ENCODE peak calls at places on chromosome 5, in four cellular contexts. A, U, W and K are unnamed samples.

GRCh38 chr5:155029240-155029639 is 15.7 kb downstream of the KIF4B start:
- DNase-seq in A (no peak), U (no peak), W (no peak), K (no peak)

GRCh38 chr5:135398160-135398854 is 724 bp downstream of the MACROH2A1 start:
- DNase-seq in A (peak), U (no peak), W (peak), K (no peak)

GRCh38 chr5:133544346-133544745 is 68.0 kb downstream of the FSTL4 start:
- DNase-seq in A (no peak), U (no peak), W (no peak), K (no peak)

GRCh38 chr5:135546912-135547311 is 11.1 kb upstream of the NEUROG1 start:
- DNase-seq in A (no peak), U (no peak), W (no peak), K (no peak)

GRCh38 chr5:160213537-160213936 is 15.8 kb upstream of the FABP6 start:
- DNase-seq in A (peak), U (no peak), W (no peak), K (peak)

GRCh38 chr5:159206818-159207217 is 2.5 kb downstream of the RNF145 start:
- DNase-seq in A (no peak), U (no peak), W (no peak), K (no peak)

GRCh38 chr5:37002176-37002751 is 125.7 kb downstream of the NIPBL start:
- DNase-seq in A (no peak), U (no peak), W (no peak), K (no peak)

GRCh38 chr5:58871648-58872242 is 288.9 kb downstream of the RAB3C start:
- DNase-seq in A (peak), U (no peak), W (peak), K (peak)

GRCh38 chr5:134458676-134459403 is 47.2 kb upstream of the CDKN2AIPNL start:
- DNase-seq in A (peak), U (no peak), W (no peak), K (no peak)

GRCh38 chr5:17004441-17005086 is 68.5 kb upstream of the MYO10 start:
- DNase-seq in A (no peak), U (no peak), W (no peak), K (no peak)

GRCh38 chr5:34538026-34538672 is 118.0 kb upstream of the RAI14 start:
- DNase-seq in A (peak), U (no peak), W (no peak), K (peak)

GRCh38 chr5:141603912-141604311 is 14.9 kb downstream of the DIAPH1 start:
- DNase-seq in A (no peak), U (no peak), W (no peak), K (no peak)

GRCh38 chr5:20959347-20959746 is 971.3 kb upstream of the CDH18 start:
- DNase-seq in A (no peak), U (no peak), W (no peak), K (no peak)

GRCh38 chr5:67724412-67725135 is 491.0 kb upstream of the PIK3R1 start:
- DNase-seq in A (no peak), U (no peak), W (no peak), K (no peak)

GRCh38 chr5:112863549-112863948 is 2.5 kb downstream of the SRP19 start:
- DNase-seq in A (no peak), U (no peak), W (no peak), K (no peak)

GRCh38 chr5:5512496-5512895 is 90.0 kb downstream of the ICE1 start:
- DNase-seq in A (no peak), U (no peak), W (peak), K (no peak)

GRCh38 chr5:105956456-105957177 is 1714.1 kb downstream of the EFNA5 start:
- DNase-seq in A (no peak), U (no peak), W (no peak), K (peak)

GRCh38 chr5:65776707-65777141 is 54.7 kb downstream of the NLN start:
- DNase-seq in A (no peak), U (no peak), W (no peak), K (peak)

GRCh38 chr5:160315968-160316367 is 3.6 kb upstream of the CCNJL start:
- DNase-seq in A (no peak), U (no peak), W (no peak), K (peak)

GRCh38 chr5:106454651-106455415 is 1215.9 kb downstream of the EFNA5 start:
- DNase-seq in A (no peak), U (no peak), W (peak), K (peak)

GRCh38 chr5:150299571-150300327 is 3.0 kb downstream of the ARSI start:
- DNase-seq in A (no peak), U (no peak), W (no peak), K (no peak)

GRCh38 chr5:105501315-105501714 is 1938.7 kb upstream of the NUDT12 start:
- DNase-seq in A (no peak), U (no peak), W (no peak), K (no peak)

GRCh38 chr5:169561883-169562282 is 21.7 kb upstream of the SPDL1 start:
- DNase-seq in A (no peak), U (no peak), W (no peak), K (no peak)

GRCh38 chr5:61293051-61293450 is 39.0 kb upstream of the ZSWIM6 start:
- DNase-seq in A (no peak), U (no peak), W (no peak), K (no peak)

GRCh38 chr5:178581621-178582020 is 8.6 kb downstream of the COL23A1 start:
- DNase-seq in A (no peak), U (no peak), W (no peak), K (no peak)

GRCh38 chr5:6361101-6361500 is 17.2 kb downstream of the MED10 start:
- DNase-seq in A (no peak), U (no peak), W (no peak), K (no peak)

GRCh38 chr5:84885479-84886258 is 501.0 kb upstream of the EDIL3 start:
- DNase-seq in A (no peak), U (no peak), W (no peak), K (peak)

GRCh38 chr5:177369050-177369912 is 11.6 kb downstream of the RGS14 start:
- DNase-seq in A (peak), U (no peak), W (peak), K (no peak)

GRCh38 chr5:36150676-36151433 is 832 bp downstream of the LMBRD2 start:
- DNase-seq in A (peak), U (no peak), W (peak), K (peak)

GRCh38 chr5:76372320-76373054 is 30.6 kb upstream of the IQGAP2 start:
- DNase-seq in A (peak), U (no peak), W (peak), K (peak)

GRCh38 chr5:158198636-158199035 is 339.7 kb upstream of the CLINT1 start:
- DNase-seq in A (no peak), U (peak), W (no peak), K (no peak)

GRCh38 chr5:133214153-133214820 is 162.5 kb downstream of the HSPA4 start:
- DNase-seq in A (no peak), U (no peak), W (no peak), K (no peak)

GRCh38 chr5:43038523-43038989 is 1.6 kb downstream of the ANXA2R start:
- DNase-seq in A (no peak), U (no peak), W (no peak), K (peak)

GRCh38 chr5:114310666-114311065 is 51.2 kb upstream of the KCNN2 start:
- DNase-seq in A (no peak), U (no peak), W (no peak), K (no peak)

GRCh38 chr5:114308017-114308416 is 53.9 kb upstream of the KCNN2 start:
- DNase-seq in A (no peak), U (no peak), W (no peak), K (no peak)

GRCh38 chr5:114308508-114308907 is 53.4 kb upstream of the KCNN2 start:
- DNase-seq in A (no peak), U (no peak), W (no peak), K (no peak)

DNA sequence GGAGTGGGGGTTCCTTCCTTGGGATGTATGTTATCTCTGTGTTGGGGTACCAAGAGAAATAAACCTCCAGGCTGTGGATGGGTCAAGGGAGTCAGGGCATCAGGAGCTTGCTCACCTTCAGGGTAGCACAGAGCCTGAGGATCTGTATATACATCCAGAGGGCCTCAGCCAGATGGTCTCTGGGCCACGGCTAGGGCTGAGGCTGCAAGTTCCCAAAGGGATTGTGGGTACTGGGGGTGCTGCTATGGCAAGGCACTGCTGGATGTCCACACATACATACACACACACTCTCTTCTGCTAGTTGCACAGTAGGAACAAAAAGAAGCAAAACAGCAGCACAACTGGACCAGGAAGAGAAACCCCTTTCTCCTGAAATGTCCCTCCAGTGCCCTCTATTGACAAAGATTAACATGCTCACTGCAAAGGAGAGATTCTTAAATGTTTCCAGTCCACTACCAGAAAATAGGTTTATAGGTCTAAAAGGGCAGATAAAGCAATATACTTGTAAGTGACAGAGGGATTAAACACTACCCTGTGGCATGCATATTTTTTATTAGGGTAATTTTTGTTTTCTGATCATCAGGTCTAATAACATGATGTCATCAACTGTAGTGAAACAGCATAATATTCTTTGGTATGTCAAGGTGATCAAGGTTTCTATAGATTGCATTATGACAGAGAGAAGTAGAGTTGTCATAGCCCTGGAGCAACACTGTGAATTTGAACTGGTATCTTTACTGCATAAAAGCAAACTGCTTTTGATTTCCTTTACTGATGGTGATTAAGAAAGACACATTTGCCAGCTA is 56.3 kb upstream of the KCNN2 start:
- DNase-seq in A (no peak), U (no peak), W (no peak), K (peak)
- TF ChIP-seq CTCF in A (no peak), U (peak), W (peak), K (peak)

DNA sequence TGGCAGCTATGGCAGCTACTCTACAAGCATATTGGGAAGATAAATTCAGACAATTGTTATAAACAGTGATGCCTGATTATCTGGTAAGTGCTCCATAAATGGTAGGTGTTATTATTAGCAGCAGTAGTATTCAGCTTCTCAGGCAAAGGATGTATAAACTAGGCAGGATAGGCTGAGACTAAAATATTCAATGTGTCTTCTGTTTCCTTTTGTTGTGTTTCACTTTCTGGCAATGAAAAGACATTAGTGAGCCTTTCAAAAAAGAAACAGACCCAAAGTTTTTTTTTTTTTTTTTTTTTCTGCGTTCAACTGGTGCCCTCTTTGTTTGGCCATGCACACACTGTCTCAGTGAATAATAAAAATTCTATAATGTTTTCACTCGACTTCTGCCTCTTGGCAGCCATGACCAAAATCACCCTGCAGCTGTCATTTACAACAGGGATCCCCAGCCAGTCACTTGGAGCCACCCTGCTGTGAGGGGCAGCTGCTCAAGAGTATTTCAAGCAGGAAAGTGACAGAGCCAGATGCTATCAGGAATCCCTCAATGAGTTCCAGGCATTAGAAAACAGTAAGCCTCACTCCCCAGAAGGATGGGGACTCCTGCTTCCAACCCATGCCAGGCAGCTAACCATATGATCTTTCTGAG is 44.0 kb upstream of the MAN2A1 start:
- DNase-seq in A (no peak), U (no peak), W (peak), K (no peak)
- TF ChIP-seq MXI1 in A (no peak), U (no peak), W (peak), K (no peak)

DNA sequence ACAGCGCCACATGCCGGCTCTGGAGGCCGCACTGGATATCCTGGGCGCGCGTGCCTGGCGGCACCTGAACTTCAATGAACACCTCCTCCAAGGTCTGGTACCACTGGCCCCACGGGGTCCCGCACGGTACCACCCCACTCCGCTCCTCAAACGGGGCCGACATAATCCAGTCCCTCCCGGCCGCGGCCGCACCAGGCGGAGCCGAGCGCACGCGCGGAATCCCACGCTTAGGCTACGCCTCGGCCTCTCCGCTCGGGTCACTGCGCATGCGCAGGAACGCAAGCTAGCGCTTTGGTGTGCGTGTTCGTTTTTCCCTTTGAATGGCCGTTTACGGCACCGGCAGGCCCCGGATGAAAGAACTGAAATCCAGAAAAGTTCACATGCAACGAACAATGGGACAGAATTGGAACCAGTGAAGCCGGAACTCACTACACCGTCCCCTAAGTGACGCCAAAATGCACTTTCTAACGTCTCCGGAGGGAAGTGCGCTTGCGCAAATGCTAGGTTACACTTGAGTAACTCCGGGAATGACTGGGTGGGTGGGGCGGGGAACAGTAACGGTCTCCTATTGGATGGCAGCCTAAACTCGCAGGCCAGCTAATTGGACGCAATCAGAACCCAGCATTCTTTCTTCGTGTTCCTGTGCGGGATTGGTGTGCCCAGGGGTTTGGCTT is at the start of gene NUDCD2:
- DNase-seq in A (peak), U (peak), W (peak), K (peak)
- TF ChIP-seq CTCF in A (no peak), U (no peak), W (peak), K (peak)

DNA sequence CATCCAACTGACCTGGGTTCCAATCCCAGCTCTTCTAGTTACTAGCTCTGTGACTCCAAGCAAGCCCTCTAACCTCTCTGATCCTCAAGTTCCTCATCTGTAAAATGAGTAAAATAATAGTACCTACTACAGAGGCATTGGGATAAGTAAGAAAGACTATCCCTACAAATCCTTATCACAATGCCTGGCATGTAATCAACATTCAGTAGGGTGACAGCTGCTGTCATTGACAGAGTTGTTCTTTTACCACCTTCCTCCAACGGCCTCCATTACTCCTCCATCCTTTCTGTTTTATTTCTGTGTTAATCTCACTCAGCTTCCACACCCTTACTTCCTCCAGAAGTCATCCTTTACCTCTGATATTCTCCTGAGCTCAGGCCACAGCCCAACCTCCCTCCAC is 40.4 kb downstream of the FGF1 start:
- DNase-seq in A (no peak), U (no peak), W (no peak), K (no peak)
- TF ChIP-seq MXI1 in A (no peak), U (no peak), W (no peak), K (no peak)

GRCh38 chr5:68745459-68745858 is 348.4 kb upstream of the SLC30A5 start:
- DNase-seq in A (peak), U (no peak), W (no peak), K (peak)
- TF ChIP-seq CTCF in A (peak), U (peak), W (peak), K (peak)

DNA sequence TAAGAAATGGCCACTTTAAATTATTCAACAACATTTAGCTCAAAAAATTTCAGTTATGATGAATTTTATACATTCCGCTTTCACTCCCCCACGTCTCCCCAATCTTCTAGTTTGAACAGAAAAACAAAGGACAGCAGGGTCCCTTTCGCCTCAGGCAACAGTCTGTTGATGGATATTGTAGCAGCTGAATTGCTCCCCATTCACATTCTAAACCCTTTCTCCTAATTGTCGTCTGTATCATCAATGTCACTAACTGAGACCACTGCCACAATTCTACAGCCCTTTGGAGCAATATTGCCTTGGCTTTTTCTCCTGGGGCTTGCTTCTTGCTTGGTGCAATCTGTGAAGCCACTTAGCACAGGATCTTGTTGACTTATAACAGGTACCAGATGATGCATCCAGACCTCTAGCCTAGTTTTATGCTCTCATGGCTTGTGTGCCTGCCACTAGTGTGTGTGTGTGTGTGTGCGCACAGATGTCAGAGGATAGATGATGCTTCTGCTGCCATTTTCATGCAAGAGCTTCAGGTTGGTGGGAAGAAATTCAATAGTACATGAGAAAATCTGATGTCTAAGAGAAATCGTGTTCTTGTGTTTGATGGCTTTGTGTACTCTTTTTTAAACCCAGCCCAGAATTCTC is 195.2 kb upstream of the ISL1 start:
- DNase-seq in A (no peak), U (no peak), W (peak), K (no peak)
- TF ChIP-seq MXI1 in A (no peak), U (no peak), W (no peak), K (no peak)

DNA sequence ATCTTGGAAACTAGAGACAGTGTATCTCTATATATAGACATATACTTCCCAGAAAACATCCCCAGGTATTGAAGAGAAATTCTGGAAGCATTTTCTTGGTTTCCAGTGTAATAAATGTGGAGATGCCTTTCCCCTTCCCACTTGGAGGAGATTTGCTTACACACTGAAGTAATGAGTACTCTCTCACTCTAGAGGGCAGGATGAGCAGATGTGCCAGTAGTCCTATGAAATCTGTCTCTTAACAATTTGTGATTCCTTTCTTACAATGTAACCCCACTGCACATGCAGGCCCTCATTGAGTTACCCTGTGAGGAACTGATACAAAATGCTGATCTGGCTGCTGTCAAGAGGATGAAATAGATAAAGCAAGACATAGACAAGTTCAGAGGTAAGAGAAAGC is 567.2 kb downstream of the SLCO4C1 start:
- DNase-seq in A (no peak), U (no peak), W (peak), K (no peak)
- TF ChIP-seq CTCF in A (no peak), U (peak), W (peak), K (no peak)

DNA sequence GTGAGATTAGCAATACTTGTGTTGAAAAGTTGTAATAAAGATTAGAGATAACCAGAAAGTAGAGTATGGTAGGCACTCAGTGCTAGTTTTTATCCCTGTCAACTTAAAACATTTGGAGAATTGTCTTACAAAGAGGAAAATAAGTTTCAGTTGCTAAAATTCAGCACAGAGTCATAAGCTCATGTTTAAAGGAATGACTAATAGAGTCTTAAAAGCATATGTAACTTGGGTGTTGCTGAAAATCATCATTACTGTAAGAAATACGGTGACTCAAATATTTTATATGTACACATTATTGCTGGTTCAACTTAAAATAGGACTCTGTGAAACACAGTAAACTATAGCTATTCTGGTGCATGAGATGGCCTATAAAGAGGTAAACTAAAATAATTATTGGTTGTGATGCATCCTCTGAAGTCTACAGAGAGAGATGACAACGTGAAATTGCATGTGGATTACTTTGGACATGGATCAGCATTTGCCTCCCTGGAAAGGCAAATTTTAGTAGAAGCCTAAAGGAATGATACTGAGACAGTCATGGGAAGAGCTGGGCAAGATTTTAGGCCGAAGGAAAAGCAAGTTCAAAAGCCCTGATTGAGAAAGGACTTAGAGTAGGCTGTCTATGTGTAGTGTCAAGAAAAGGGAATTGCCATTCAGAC is 34.6 kb downstream of the SGCD start:
- DNase-seq in A (no peak), U (no peak), W (no peak), K (peak)
- TF ChIP-seq MXI1 in A (no peak), U (no peak), W (no peak), K (no peak)